ENCODE peak calls at places on chromosomes 2 and 18, in seven cellular contexts. J is upper lobe of left lung, F is transverse colon, X is SK-N-MC, Q is GM12878, D is esophagus muscularis mucosa, W is breast epithelium. E is an unnamed sample. For H3K36me3, the result is how much of the 10 kb centered on the place peaks cover.

GRCh38 chr2:179417436-179417949 is 152.9 kb upstream of the SESTD1 start:
- DNase-seq in J (no peak), F (no peak), X (no peak), Q (no peak), D (no peak), W (no peak), E (no peak)

GRCh38 chr2:74499940-74500577 is 656 bp upstream of the LBX2 start:
- DNase-seq in J (no peak), F (no peak), X (no peak), Q (no peak), D (no peak), W (no peak), E (no peak)

GRCh38 chr2:217688494-217688893 is 314.3 kb downstream of the TNS1 start:
- DNase-seq in J (no peak), F (no peak), X (no peak), Q (no peak), D (no peak), W (no peak), E (no peak)

GRCh38 chr2:260507-261161 is 3.2 kb downstream of the SH3YL1 start:
- DNase-seq in J (no peak), F (no peak), X (no peak), Q (no peak), D (peak), W (no peak), E (no peak)

GRCh38 chr18:52499018-52499417 is 159.0 kb downstream of the DCC start:
- DNase-seq in J (no peak), F (no peak), X (no peak), Q (no peak), D (no peak), W (no peak), E (no peak)

GRCh38 chr2:219417374-219417773 is 803 bp upstream of the DES start:
- DNase-seq in J (no peak), F (no peak), X (no peak), Q (no peak), D (no peak), W (no peak), E (no peak)

GRCh38 chr2:24491626-24492282 is 700 bp downstream of the NCOA1 start:
- DNase-seq in J (peak), F (peak), X (no peak), Q (no peak), D (no peak), W (peak), E (peak)

GRCh38 chr2:223519471-223519870 is 82.7 kb downstream of the SCG2 start:
- DNase-seq in J (no peak), F (no peak), X (no peak), Q (no peak), D (no peak), W (no peak), E (no peak)

GRCh38 chr2:105917688-105918087 is 173.0 kb downstream of the NCK2 start:
- DNase-seq in J (no peak), F (no peak), X (no peak), Q (no peak), D (no peak), W (no peak), E (no peak)

GRCh38 chr2:6642011-6642410 is 223.7 kb downstream of the CMPK2 start:
- DNase-seq in J (no peak), F (no peak), X (no peak), Q (no peak), D (peak), W (no peak), E (no peak)

GRCh38 chr18:11972371-11973174 is 8.7 kb upstream of the IMPA2 start:
- DNase-seq in J (peak), F (no peak), X (no peak), Q (no peak), D (no peak), W (no peak), E (no peak)

GRCh38 chr18:69840445-69840844 is 107.2 kb downstream of the CD226 start:
- DNase-seq in J (no peak), F (no peak), X (no peak), Q (no peak), D (no peak), W (no peak), E (no peak)

GRCh38 chr2:44884231-44884630 is 57.3 kb upstream of the SIX3 start:
- DNase-seq in J (no peak), F (no peak), X (no peak), Q (no peak), D (peak), W (no peak), E (no peak)

GRCh38 chr2:242002944-242003343 is 133.4 kb downstream of the RTP5 start:
- DNase-seq in J (no peak), F (peak), X (no peak), Q (no peak), D (no peak), W (peak), E (no peak)

GRCh38 chr2:202043473-202043872 is 9.8 kb downstream of the FZD7 start:
- DNase-seq in J (no peak), F (no peak), X (no peak), Q (no peak), D (no peak), W (no peak), E (no peak)

GRCh38 chr2:173555833-173556232 is 201.2 kb downstream of the CDCA7 start:
- DNase-seq in J (no peak), F (no peak), X (no peak), Q (no peak), D (no peak), W (no peak), E (no peak)

GRCh38 chr2:168633895-168634294 is 168.5 kb upstream of the NOSTRIN start:
- DNase-seq in J (no peak), F (no peak), X (no peak), Q (no peak), D (no peak), W (no peak), E (no peak)

GRCh38 chr2:10447300-10448207 is 573 bp downstream of the ODC1 start:
- DNase-seq in J (peak), F (peak), X (no peak), Q (peak), D (no peak), W (no peak), E (peak)

GRCh38 chr2:56014075-56014730 is 90.6 kb upstream of the EFEMP1 start:
- DNase-seq in J (no peak), F (no peak), X (no peak), Q (no peak), D (no peak), W (no peak), E (no peak)
- TF ChIP-seq POLR2AphosphoS5 in J (no peak), F (no peak), X (no peak), Q (no peak), D (no peak), W (no peak), E (no peak)

DNA sequence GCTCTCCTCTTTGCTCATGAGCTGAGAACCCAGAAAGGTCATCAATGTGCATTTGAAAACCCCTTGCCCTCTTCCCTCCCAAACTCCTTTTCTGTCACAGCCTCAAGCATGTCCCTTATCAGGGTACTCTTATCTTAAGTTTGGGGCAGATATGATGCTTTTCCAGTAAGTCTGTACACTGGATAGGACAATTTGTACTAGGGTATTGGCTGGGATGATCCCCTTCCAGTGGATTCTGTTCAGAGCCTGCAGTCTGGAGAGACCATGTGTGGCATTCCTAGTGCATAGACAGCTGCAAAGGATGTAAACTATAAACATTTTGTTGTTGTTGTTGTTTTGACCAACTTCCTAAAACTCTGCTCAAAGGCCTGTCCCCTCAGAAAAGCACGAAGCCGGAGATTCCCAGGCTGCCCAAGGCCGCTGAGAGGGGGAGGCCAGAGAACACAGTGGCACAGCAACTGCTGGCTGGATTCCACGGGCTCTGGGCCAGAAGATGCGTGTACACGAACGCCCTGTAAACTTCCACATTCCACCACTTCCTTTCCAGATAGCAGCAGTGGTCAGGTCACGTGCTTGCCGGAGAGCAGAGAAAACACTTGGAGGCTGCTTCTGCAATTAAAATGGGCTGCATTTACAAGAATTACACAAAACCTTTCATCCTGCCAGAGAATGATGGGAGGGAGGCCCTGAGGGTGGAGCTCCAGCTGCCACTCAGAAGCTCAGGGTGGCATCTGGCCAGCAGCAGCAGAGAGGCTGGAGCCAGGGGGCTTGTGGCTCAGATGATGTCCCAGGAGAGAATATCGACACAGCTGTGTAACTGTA is 42.1 kb downstream of the BMP10 start:
- DNase-seq in J (peak), F (peak), X (peak), Q (no peak), D (peak), W (peak), E (peak)
- H3K4me3 ChIP-seq in J (no peak), F (no peak), X (peak), Q (no peak), D (peak), W (peak), E (peak)

GRCh38 chr2:190938761-190939335 is 58.2 kb downstream of the GLS start:
- DNase-seq in J (no peak), F (no peak), X (no peak), Q (no peak), D (no peak), W (no peak), E (no peak)
- H3K36me3 ChIP-seq in J (under half), F (under half), X (under half), Q (under half), D (under half), W (under half), E (under half)

DNA sequence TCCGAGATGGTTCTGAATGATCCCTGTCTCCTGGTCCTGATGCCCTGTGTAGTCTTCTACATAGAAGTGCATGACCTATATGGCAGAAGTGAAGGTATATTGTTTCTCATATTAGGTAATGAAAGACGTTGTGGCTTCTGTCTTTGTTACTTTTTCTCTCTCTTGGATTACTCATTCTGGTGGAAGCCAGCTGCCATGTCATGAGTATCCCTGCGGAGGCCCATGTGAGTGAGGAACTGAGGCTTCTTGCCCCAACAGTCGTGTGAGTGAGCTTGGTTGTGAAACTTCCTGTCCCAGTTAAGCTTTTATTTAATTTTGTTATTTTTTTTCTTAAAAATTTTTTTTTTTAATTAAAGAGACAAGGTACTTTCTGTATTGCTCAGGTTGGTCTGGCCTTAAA is 134.7 kb downstream of the UBR3 start:
- DNase-seq in J (peak), F (no peak), X (no peak), Q (no peak), D (no peak), W (no peak), E (no peak)
- TF ChIP-seq POLR2AphosphoS5 in J (no peak), F (no peak), X (no peak), Q (no peak), D (no peak), W (no peak), E (no peak)

GRCh38 chr18:59697236-59697932 is at the start of gene CCBE1:
- DNase-seq in J (peak), F (peak), X (no peak), Q (no peak), D (no peak), W (peak), E (peak)
- H3K4me3 ChIP-seq in J (peak), F (peak), X (peak), Q (peak), D (peak), W (peak), E (peak)

E was measured in stomach.